ENCODE peak calls at places on chromosomes 12 and 14, in four cellular contexts. I is fibroblast of the aortic adventitia, F is K562, E is GM13977. Z is an unnamed sample.

GRCh38 chr12:116698131-116698495 is 39.8 kb downstream of the SPRING1 start:
- DNase-seq in I (no peak), F (no peak), E (no peak), Z (no peak)

GRCh38 chr12:12028668-12029402 is 41.9 kb upstream of the BCL2L14 start:
- DNase-seq in I (no peak), F (no peak), E (no peak), Z (no peak)

GRCh38 chr12:122871851-122872785 is 23.8 kb downstream of the VPS37B start:
- DNase-seq in I (peak), F (no peak), E (peak), Z (no peak)

GRCh38 chr14:77870646-77871045 is 70.7 kb downstream of the ADCK1 start:
- DNase-seq in E (no peak), F (no peak), I (no peak), Z (no peak)

GRCh38 chr12:71900091-71900490 is 38.6 kb upstream of the TPH2 start:
- DNase-seq in E (no peak), F (peak), I (peak), Z (no peak)

GRCh38 chr12:40959041-40959440 is 229.1 kb upstream of the PDZRN4 start:
- DNase-seq in E (no peak), I (no peak), F (no peak), Z (no peak)

GRCh38 chr12:127241056-127241830 is 1025.7 kb upstream of the TMEM132C start:
- DNase-seq in F (no peak), I (peak), E (no peak), Z (no peak)

GRCh38 chr14:81268016-81268416 is 47.3 kb upstream of the GTF2A1 start:
- DNase-seq in I (no peak), E (no peak), F (peak), Z (no peak)

GRCh38 chr14:49461529-49462401 is 124.4 kb downstream of the RPS29 start:
- DNase-seq in I (peak), E (peak), F (peak), Z (peak)

GRCh38 chr14:99212646-99213045 is 59.4 kb downstream of the BCL11B start:
- DNase-seq in E (no peak), I (no peak), F (no peak), Z (no peak)

GRCh38 chr14:85917631-85918030 is 387.7 kb downstream of the FLRT2 start:
- DNase-seq in E (no peak), I (no peak), F (no peak), Z (no peak)

GRCh38 chr12:6367065-6367968 is 8.0 kb downstream of the SCNN1A start:
- DNase-seq in F (peak), E (peak), I (peak), Z (no peak)

GRCh38 chr12:31874961-31875608 is 84.1 kb upstream of the RESF1 start:
- DNase-seq in F (peak), I (peak), E (peak), Z (peak)

GRCh38 chr12:42130670-42131402 is 13.8 kb downstream of the GXYLT1 start:
- DNase-seq in F (no peak), E (no peak), I (peak), Z (no peak)

GRCh38 chr14:77133718-77134338 is 7.8 kb downstream of the ZDHHC22 start:
- DNase-seq in E (peak), F (peak), I (peak), Z (peak)

GRCh38 chr12:49624919-49625577 is 1.7 kb downstream of the PRPF40B start:
- DNase-seq in I (peak), E (no peak), F (no peak), Z (no peak)

GRCh38 chr14:94001501-94002396 is 4.6 kb downstream of the CCDC197 start:
- DNase-seq in I (peak), E (peak), F (peak), Z (peak)

GRCh38 chr14:95620659-95621059 is 65.6 kb upstream of the TCL1B start:
- DNase-seq in I (no peak), F (peak), E (no peak), Z (no peak)

GRCh38 chr14:62018606-62019005 is 256.4 kb downstream of the SNAPC1 start:
- DNase-seq in F (no peak), I (no peak), E (no peak), Z (no peak)

GRCh38 chr12:15276088-15276698 is 46.1 kb upstream of the PTPRO start:
- DNase-seq in E (no peak), F (peak), I (peak), Z (peak)

GRCh38 chr12:52380271-52380694 is 5.2 kb downstream of the KRT84 start:
- DNase-seq in I (peak), F (peak), E (no peak), Z (peak)
- TF ChIP-seq CTCF in I (peak), F (peak), E (peak), Z (peak)

GRCh38 chr12:47651368-47652254 is 54.2 kb downstream of the RPAP3 start:
- DNase-seq in E (peak), F (peak), I (peak), Z (peak)
- TF ChIP-seq CTCF in E (peak), F (peak), I (peak), Z (peak)

GRCh38 chr14:36171607-36172006 is 4.9 kb downstream of the PTCSC3 start:
- DNase-seq in I (no peak), F (no peak), E (no peak), Z (no peak)

GRCh38 chr14:36161781-36162180 is 14.7 kb downstream of the PTCSC3 start:
- DNase-seq in E (no peak), F (no peak), I (no peak), Z (no peak)

GRCh38 chr14:36162267-36162666 is 14.3 kb downstream of the PTCSC3 start:
- DNase-seq in E (no peak), I (no peak), F (no peak), Z (no peak)

GRCh38 chr14:36163451-36163850 is 13.1 kb downstream of the PTCSC3 start:
- DNase-seq in I (no peak), E (no peak), F (no peak), Z (no peak)

DNA sequence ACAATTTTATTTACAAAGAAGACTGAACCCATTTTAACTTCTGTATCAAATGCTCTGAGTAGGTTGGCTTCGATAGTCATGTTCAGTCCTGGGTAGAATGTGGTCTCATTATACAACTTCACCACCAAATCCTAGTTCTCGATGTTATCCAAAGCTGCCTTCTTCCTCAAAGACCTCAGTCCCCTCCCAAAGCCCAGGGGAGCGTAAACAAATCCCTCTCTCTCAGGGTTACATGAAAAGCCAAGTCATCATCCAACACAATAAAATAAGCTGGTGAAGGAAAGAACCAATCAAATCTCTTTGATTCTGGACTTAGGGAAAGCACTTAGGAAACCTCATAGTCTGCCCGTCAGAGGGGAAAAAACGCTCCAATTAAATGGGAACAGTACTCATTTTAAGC is 9.1 kb downstream of the PTCSC3 start:
- DNase-seq in E (no peak), I (no peak), F (no peak), Z (no peak)
- TF ChIP-seq CTCF in E (no peak), I (no peak), F (no peak), Z (no peak)

DNA sequence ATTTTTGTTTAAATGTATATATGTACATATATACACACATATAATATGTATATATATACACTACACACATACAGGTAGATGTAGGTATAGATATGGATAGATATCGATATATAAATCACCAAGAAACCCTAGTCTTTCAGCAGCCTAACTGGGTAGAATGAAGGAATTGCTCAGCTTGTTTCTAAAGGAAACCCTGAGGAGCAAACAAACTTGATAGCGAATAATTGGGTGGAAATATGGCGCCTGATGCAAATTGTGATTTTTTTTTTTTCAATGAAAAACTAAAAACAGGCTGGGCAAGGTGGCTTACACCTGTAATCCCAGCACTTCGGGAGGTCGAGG is 254 bp upstream of the CCDC177 start:
- DNase-seq in E (no peak), F (no peak), I (no peak), Z (no peak)
- TF ChIP-seq CTCF in E (no peak), F (no peak), I (no peak), Z (peak)

GRCh38 chr14:50739186-50739585 is 71.1 kb upstream of the SAV1 start:
- DNase-seq in E (no peak), F (no peak), I (no peak), Z (no peak)

GRCh38 chr14:50740858-50741257 is 72.8 kb upstream of the SAV1 start:
- DNase-seq in F (no peak), E (no peak), I (peak), Z (no peak)

GRCh38 chr14:50733479-50733878 is 65.4 kb upstream of the SAV1 start:
- DNase-seq in F (no peak), E (no peak), I (peak), Z (no peak)

GRCh38 chr14:50736932-50737419 is 68.9 kb upstream of the SAV1 start:
- DNase-seq in E (peak), F (no peak), I (no peak), Z (no peak)

DNA sequence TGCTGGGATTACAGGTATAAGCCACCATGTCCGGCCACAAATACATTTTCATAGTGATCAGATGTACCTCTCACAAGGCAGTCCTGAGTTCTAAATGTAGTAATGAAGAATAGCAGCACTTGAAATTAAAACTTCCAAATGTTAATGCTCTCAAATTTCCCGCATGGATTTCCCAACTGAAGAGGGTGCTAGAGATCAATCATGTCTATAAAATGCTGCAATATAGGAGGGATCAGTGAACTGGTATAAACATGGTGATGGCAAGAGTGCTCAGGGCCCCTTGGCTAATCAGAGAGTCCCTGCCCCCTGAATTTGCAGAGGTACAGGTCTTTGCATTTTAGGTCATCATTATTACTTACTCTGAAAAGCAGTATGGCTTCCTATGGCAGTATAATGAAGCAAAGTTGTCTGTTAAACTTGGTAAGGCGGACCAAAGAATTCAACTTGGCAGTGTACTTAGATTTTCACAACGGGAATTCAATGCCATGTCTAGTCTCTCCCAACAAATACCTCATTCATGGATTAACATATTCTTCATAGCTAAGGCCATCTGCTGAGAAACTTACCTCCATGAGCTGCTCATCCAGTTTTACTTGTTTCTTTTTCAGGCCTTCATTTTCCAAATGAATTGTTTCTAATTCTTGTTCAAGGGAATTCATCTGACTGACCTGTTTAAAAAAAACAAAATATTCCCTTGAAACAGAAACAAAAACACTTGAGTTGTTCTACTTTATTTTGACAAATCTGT is 67.0 kb upstream of the SAV1 start:
- DNase-seq in F (no peak), I (no peak), E (no peak), Z (no peak)
- TF ChIP-seq CTCF in F (no peak), I (no peak), E (no peak), Z (no peak)

DNA sequence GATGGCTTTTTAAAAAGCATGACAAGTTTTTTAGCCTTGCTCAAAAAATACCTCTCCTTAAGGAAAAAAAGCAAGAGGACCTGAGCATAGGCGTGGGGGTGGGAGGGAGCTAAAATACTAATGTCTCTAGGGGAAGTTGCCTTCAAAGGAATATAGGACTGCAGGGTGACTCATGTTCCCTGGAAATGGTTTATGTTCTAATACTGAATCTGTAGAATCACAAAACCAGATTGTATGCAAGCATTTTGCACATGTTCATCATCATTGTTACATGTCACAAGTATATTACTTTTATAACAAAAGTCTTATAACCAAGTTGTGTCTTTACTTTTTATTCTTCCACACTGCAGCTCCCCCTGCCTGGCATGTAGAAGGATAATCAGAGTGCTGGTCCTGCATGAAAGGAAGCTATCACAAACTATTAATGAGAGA is 36.6 kb downstream of the GPR135 start:
- DNase-seq in F (no peak), E (no peak), I (peak), Z (no peak)
- TF ChIP-seq CTCF in F (no peak), E (no peak), I (peak), Z (no peak)

GRCh38 chr12:95963104-95963503 is 20.0 kb downstream of the AMDHD1 start:
- DNase-seq in F (no peak), I (no peak), E (no peak), Z (no peak)
- TF ChIP-seq CTCF in F (no peak), I (no peak), E (peak), Z (no peak)

GRCh38 chr12:3452348-3452747 is 38.7 kb upstream of the PRMT8 start:
- DNase-seq in F (no peak), E (no peak), I (no peak), Z (no peak)
- TF ChIP-seq CTCF in F (no peak), E (no peak), I (no peak), Z (no peak)

DNA sequence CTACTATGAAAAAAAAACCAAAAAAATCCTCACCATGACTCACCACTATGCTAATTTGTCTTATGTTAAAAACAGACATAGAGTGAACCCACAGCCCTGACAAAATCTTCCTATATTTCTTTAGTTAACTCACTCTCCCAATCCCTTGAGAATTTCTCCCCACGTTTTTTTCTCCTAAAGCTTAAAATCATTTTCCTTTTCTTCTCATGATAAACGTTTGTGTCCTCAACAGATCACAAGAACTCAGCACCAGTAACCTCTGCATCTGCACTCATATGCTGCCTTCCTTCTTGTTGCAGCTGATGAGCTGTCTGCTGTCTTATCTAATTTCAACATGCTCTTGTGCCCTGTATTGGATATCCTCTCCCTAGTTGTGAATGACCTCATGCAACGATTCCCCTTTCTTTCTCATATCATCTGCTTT is 427.4 kb upstream of the MGAT4C start:
- DNase-seq in F (no peak), E (no peak), I (peak), Z (no peak)
- TF ChIP-seq CTCF in F (no peak), E (no peak), I (no peak), Z (no peak)

GRCh38 chr14:92673601-92674000 is 74.8 kb downstream of the LGMN start:
- DNase-seq in E (no peak), I (no peak), F (no peak), Z (no peak)

GRCh38 chr14:92668266-92668973 is 80.0 kb downstream of the LGMN start:
- DNase-seq in E (no peak), F (no peak), I (no peak), Z (no peak)

GRCh38 chr14:92666251-92666650 is 82.2 kb downstream of the LGMN start:
- DNase-seq in F (no peak), I (no peak), E (no peak), Z (no peak)

GRCh38 chr14:92670967-92671366 is 77.5 kb downstream of the LGMN start:
- DNase-seq in E (no peak), I (peak), F (no peak), Z (no peak)

DNA sequence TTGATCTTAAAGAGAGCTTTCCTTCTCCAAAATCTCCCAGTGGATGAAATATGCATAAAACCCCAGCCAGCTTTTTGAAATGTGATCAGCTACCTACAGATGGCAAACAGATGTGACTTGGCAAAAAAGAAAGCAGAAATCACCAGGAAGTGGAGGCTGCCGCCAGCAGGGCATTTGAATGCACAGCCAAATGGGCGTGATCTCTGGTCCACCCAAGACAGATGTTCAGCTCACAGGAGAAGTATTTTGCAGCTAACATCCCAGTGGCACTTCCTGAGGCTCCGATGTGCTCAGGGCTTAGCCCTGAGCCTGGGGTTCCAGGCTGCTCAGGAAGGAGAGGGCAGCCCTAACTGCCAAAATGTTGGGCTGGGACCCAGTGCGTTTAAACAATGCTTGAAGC is 78.2 kb downstream of the LGMN start:
- DNase-seq in F (no peak), E (no peak), I (peak), Z (no peak)
- TF ChIP-seq CTCF in F (no peak), E (peak), I (peak), Z (no peak)

Z was measured in endothelial cell.